ENCODE peak calls at places on chromosomes 3 and 15, in nine cellular contexts. A is HepG2, R is SK-N-SH, M is stomach, V is sigmoid colon, L is tibial nerve, Q is ovary, S is A549, J is H1. C is an unnamed sample. For H3K4me1, the result is how much of the 10 kb centered on the place peaks cover.

GRCh38 chr3:57960174-57960505 is 48.1 kb upstream of the FLNB start:
- DNase-seq in J (no peak), V (no peak), R (no peak), L (no peak), S (no peak), Q (no peak), A (peak), M (no peak), C (no peak)

GRCh38 chr3:60086811-60087210 is 1037.0 kb upstream of the CFAP20DC start:
- DNase-seq in V (no peak), R (no peak), L (no peak), Q (no peak), M (no peak), S (no peak), J (no peak), A (peak), C (no peak)

GRCh38 chr15:40264321-40265153 is 18.3 kb downstream of the ANKRD63 start:
- DNase-seq in V (no peak), S (no peak), M (no peak), Q (no peak), A (no peak), J (no peak), L (no peak), R (no peak), C (no peak)

GRCh38 chr15:98358971-98359370 is 289.4 kb upstream of the IGF1R start:
- DNase-seq in R (no peak), L (no peak), M (no peak), Q (no peak), S (no peak), J (no peak), V (no peak), A (no peak), C (no peak)

GRCh38 chr15:84855765-84856164 is 28.7 kb upstream of the SLC28A1 start:
- DNase-seq in A (no peak), M (no peak), V (no peak), Q (no peak), R (no peak), J (no peak), S (no peak), L (no peak), C (no peak)

GRCh38 chr3:111943533-111943932 is 35.3 kb upstream of the ABHD10 start:
- DNase-seq in Q (no peak), J (no peak), V (no peak), S (no peak), L (no peak), A (no peak), R (no peak), M (no peak), C (no peak)

GRCh38 chr15:66638377-66638776 is 63.7 kb upstream of the SMAD6 start:
- DNase-seq in S (no peak), M (no peak), V (no peak), R (no peak), J (no peak), L (no peak), Q (no peak), A (no peak), C (no peak)

GRCh38 chr3:145952541-145952940 is 208.4 kb downstream of the PLOD2 start:
- DNase-seq in R (no peak), A (no peak), M (no peak), J (no peak), S (no peak), Q (no peak), V (no peak), L (no peak), C (no peak)

GRCh38 chr3:31157893-31158620 is 263.6 kb upstream of the GADL1 start:
- DNase-seq in M (no peak), R (no peak), A (no peak), Q (no peak), V (no peak), L (no peak), S (no peak), J (no peak), C (no peak)

GRCh38 chr3:58566398-58567250 is 10.6 kb downstream of the FAM107A start:
- DNase-seq in L (no peak), A (no peak), M (no peak), R (no peak), S (no peak), Q (no peak), V (no peak), J (no peak), C (no peak)

GRCh38 chr3:119783255-119783654 is 1.4 kb downstream of the NR1I2 start:
- DNase-seq in S (no peak), L (no peak), R (no peak), A (no peak), Q (no peak), J (no peak), V (no peak), M (no peak), C (no peak)

GRCh38 chr3:99577160-99577559 is 61.2 kb upstream of the COL8A1 start:
- DNase-seq in R (no peak), A (no peak), L (no peak), V (no peak), J (no peak), S (no peak), Q (no peak), M (no peak), C (no peak)

GRCh38 chr15:90851114-90851513 is 17.3 kb upstream of the FURIN start:
- DNase-seq in S (no peak), L (no peak), V (no peak), Q (no peak), A (no peak), M (no peak), J (no peak), R (no peak), C (no peak)

GRCh38 chr3:37024092-37024491 is 30.8 kb downstream of the MLH1 start:
- DNase-seq in A (no peak), V (no peak), S (no peak), J (no peak), R (peak), L (no peak), M (no peak), Q (no peak), C (no peak)

GRCh38 chr3:196341142-196341541 is 3.0 kb upstream of the TM4SF19 start:
- DNase-seq in Q (no peak), V (no peak), J (no peak), A (no peak), M (no peak), L (no peak), S (no peak), R (no peak), C (no peak)

GRCh38 chr3:48451270-48451669 is 4.7 kb downstream of the ATRIP start:
- DNase-seq in L (no peak), A (peak), Q (no peak), M (no peak), J (no peak), R (no peak), S (no peak), V (no peak), C (no peak)

GRCh38 chr3:97680210-97680609 is 84.3 kb upstream of the ARL6 start:
- DNase-seq in M (no peak), V (no peak), A (no peak), Q (no peak), L (no peak), S (no peak), J (no peak), R (no peak), C (no peak)

GRCh38 chr15:74316116-74316515 is 51.3 kb downstream of the CYP11A1 start:
- DNase-seq in V (no peak), M (no peak), Q (no peak), L (no peak), J (no peak), S (no peak), A (no peak), R (no peak), C (no peak)

GRCh38 chr3:52217409-52217805 is 8.0 kb downstream of the TLR9 start:
- DNase-seq in J (no peak), V (no peak), Q (peak), M (no peak), S (no peak), A (no peak), R (no peak), L (no peak), C (no peak)

GRCh38 chr15:95845862-95846515 is 484.5 kb upstream of the NR2F2 start:
- DNase-seq in Q (peak), V (no peak), R (no peak), M (no peak), S (no peak), J (no peak), L (peak), A (no peak), C (no peak)

GRCh38 chr15:41024141-41024540 is 70.9 kb downstream of the CHAC1 start:
- DNase-seq in A (no peak), M (no peak), Q (no peak), R (no peak), J (no peak), V (no peak), S (no peak), L (no peak), C (no peak)

GRCh38 chr15:74200394-74200793 is 2.2 kb downstream of the STRA6 start:
- DNase-seq in V (peak), Q (peak), S (peak), J (no peak), M (no peak), L (peak), A (no peak), R (peak), C (peak)

GRCh38 chr3:150083653-150084037 is 113.0 kb upstream of the PFN2 start:
- DNase-seq in M (no peak), Q (no peak), L (no peak), A (no peak), S (no peak), J (no peak), V (peak), R (peak), C (peak)

GRCh38 chr15:63986185-63986680 is 60.1 kb downstream of the DAPK2 start:
- DNase-seq in S (no peak), R (no peak), J (no peak), L (no peak), Q (no peak), M (no peak), A (no peak), V (no peak), C (no peak)

GRCh38 chr3:58722526-58722925 is 56.0 kb upstream of the FAM3D start:
- DNase-seq in J (no peak), R (peak), V (no peak), A (no peak), Q (no peak), M (no peak), L (no peak), S (no peak), C (no peak)

GRCh38 chr3:16409032-16409431 is 104.5 kb downstream of the RFTN1 start:
- DNase-seq in V (no peak), J (no peak), M (no peak), R (no peak), Q (no peak), S (no peak), L (no peak), A (no peak), C (no peak)

GRCh38 chr3:190217081-190217480 is 96.4 kb upstream of the P3H2 start:
- DNase-seq in M (no peak), J (no peak), A (no peak), S (no peak), Q (no peak), L (no peak), R (no peak), V (no peak), C (no peak)

GRCh38 chr3:154852515-154852914 is 227.6 kb upstream of the MME start:
- DNase-seq in L (no peak), J (no peak), S (no peak), M (no peak), Q (no peak), A (no peak), V (no peak), R (no peak), C (no peak)

GRCh38 chr3:141047168-141047567 is 4.0 kb upstream of the SPSB4 start:
- DNase-seq in V (no peak), M (no peak), R (no peak), A (no peak), S (no peak), L (no peak), Q (no peak), J (no peak), C (no peak)

GRCh38 chr3:122927726-122928125 is 99.8 kb downstream of the SEMA5B start:
- DNase-seq in A (no peak), R (no peak), L (no peak), S (no peak), M (no peak), Q (no peak), V (peak), J (no peak), C (no peak)

GRCh38 chr15:39282663-39283208 is 298.1 kb upstream of the THBS1 start:
- DNase-seq in Q (no peak), S (no peak), J (no peak), L (no peak), R (no peak), A (no peak), V (no peak), M (no peak), C (no peak)

GRCh38 chr3:15294914-15295313 is 37.5 kb downstream of the SH3BP5 start:
- DNase-seq in V (peak), J (no peak), R (no peak), A (no peak), M (no peak), Q (no peak), S (no peak), L (peak), C (no peak)

GRCh38 chr15:78506971-78507830 is at the start of gene HYKK:
- DNase-seq in S (peak), L (peak), Q (peak), R (peak), V (peak), A (peak), J (peak), M (peak), C (peak)

GRCh38 chr15:33064878-33065277 is 129.6 kb downstream of the FMN1 start:
- DNase-seq in S (no peak), M (no peak), R (no peak), V (no peak), Q (no peak), J (no peak), L (no peak), A (no peak), C (no peak)

GRCh38 chr3:160601288-160601687 is 35.9 kb upstream of the KPNA4 start:
- DNase-seq in Q (no peak), R (no peak), S (no peak), L (no peak), A (no peak), V (no peak), J (no peak), M (no peak), C (no peak)

GRCh38 chr15:85289677-85290365 is 90.6 kb upstream of the AKAP13 start:
- DNase-seq in M (peak), A (peak), Q (no peak), V (no peak), S (peak), R (peak), J (no peak), L (peak), C (peak)

GRCh38 chr3:111392911-111393351 is 149.1 kb upstream of the CD96 start:
- DNase-seq in M (no peak), V (no peak), L (no peak), S (no peak), R (no peak), Q (no peak), J (no peak), A (no peak), C (no peak)

GRCh38 chr3:23840521-23840920 is 34.8 kb downstream of the UBE2E1 start:
- DNase-seq in J (no peak), L (no peak), S (no peak), R (no peak), A (peak), Q (no peak), V (no peak), M (no peak), C (no peak)

GRCh38 chr15:80418892-80419537 is 14.8 kb downstream of the ARNT2 start:
- DNase-seq in J (no peak), M (no peak), Q (no peak), S (peak), A (peak), R (peak), V (no peak), L (peak), C (no peak)

GRCh38 chr3:124831631-124832184 is 55.5 kb downstream of the ITGB5 start:
- DNase-seq in A (no peak), Q (no peak), J (no peak), R (no peak), S (no peak), M (no peak), L (no peak), V (no peak), C (no peak)
- H3K4me1 ChIP-seq in A (half or more), Q (under half), J (under half), R (half or more), S (half or more), M (half or more), L (half or more), V (half or more), C (half or more)

GRCh38 chr3:12929801-12930200 is 88.4 kb upstream of the RPL32 start:
- DNase-seq in R (no peak), V (no peak), Q (no peak), J (no peak), S (no peak), L (no peak), M (no peak), A (no peak), C (no peak)
- TF ChIP-seq EP300 in R (no peak), V (no peak), Q (no peak), J (no peak), S (no peak), L (no peak), M (no peak), A (no peak), C (no peak)

GRCh38 chr3:129555616-129556357 is 12.8 kb downstream of the H1-8 start:
- DNase-seq in S (no peak), V (no peak), L (no peak), A (no peak), Q (no peak), M (no peak), J (no peak), R (no peak), C (no peak)
- H3K4me1 ChIP-seq in S (under half), V (half or more), L (half or more), A (half or more), Q (under half), M (half or more), J (under half), R (under half), C (under half)

GRCh38 chr3:42078686-42079085 is 12.5 kb upstream of the TRAK1 start:
- DNase-seq in A (no peak), Q (no peak), V (no peak), J (no peak), R (no peak), L (no peak), M (no peak), S (no peak), C (peak)

GRCh38 chr3:42079701-42080323 is 11.3 kb upstream of the TRAK1 start:
- DNase-seq in V (no peak), L (no peak), R (no peak), M (no peak), S (no peak), J (no peak), Q (no peak), A (peak), C (peak)

GRCh38 chr3:42081814-42082473 is 9.2 kb upstream of the TRAK1 start:
- DNase-seq in V (no peak), A (no peak), Q (no peak), M (no peak), R (no peak), L (no peak), J (no peak), S (no peak), C (peak)

GRCh38 chr3:42077785-42078184 is 13.4 kb upstream of the TRAK1 start:
- DNase-seq in L (no peak), R (no peak), M (no peak), S (no peak), Q (no peak), J (no peak), V (no peak), A (no peak), C (peak)

GRCh38 chr3:42080452-42080872 is 10.7 kb upstream of the TRAK1 start:
- DNase-seq in M (peak), V (peak), Q (no peak), A (peak), L (no peak), J (no peak), R (no peak), S (peak), C (peak)
- TF ChIP-seq EP300 in M (peak), V (peak), Q (no peak), A (no peak), L (no peak), J (no peak), R (no peak), S (no peak), C (peak)

GRCh38 chr3:45555154-45555591 is 39.4 kb upstream of the LIMD1 start:
- DNase-seq in A (no peak), M (no peak), J (no peak), S (no peak), Q (no peak), V (peak), L (no peak), R (no peak), C (no peak)
- H3K4me1 ChIP-seq in A (under half), M (under half), J (under half), S (under half), Q (under half), V (under half), L (half or more), R (under half), C (under half)

DNA sequence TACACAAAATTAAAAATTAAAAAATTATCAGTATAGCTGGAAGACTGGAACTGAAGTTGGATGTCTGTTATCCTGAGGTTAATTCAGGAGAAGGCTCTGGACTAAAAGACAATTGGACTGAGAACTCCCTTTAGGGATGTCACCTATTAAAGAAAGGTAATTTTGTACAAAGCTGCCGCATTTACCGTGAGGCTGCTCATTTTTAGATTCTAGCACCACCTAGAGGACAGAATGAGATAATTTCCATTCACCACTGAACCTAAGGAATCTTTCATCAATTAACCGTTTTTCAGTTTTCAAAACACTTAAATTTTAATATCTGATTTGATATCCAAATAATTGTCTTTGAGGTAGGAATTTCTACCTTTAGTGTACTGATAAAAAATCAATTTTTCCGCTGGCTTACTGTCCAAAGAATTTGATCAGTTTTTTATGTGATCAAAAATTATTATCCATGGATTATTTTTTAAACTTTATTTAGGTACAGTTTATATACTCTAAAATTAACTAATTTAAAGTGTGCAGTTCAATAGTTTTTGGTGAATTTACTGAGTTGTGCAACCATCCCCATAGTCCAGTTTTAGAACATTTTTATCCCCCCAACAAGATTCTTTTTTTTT is 106.7 kb upstream of the TNIK start:
- DNase-seq in Q (no peak), A (peak), R (peak), L (no peak), V (no peak), S (peak), J (no peak), M (no peak), C (no peak)
- TF ChIP-seq EP300 in Q (no peak), A (no peak), R (no peak), L (no peak), V (no peak), S (no peak), J (no peak), M (no peak), C (no peak)

GRCh38 chr3:45056608-45057301 is 30.7 kb downstream of the CLEC3B start:
- DNase-seq in A (no peak), Q (no peak), J (no peak), V (no peak), S (no peak), M (no peak), L (no peak), R (no peak), C (no peak)

GRCh38 chr3:45054196-45054857 is 28.2 kb downstream of the CLEC3B start:
- DNase-seq in R (no peak), Q (no peak), S (no peak), V (no peak), A (no peak), J (no peak), L (peak), M (no peak), C (no peak)

GRCh38 chr3:45055032-45055410 is 28.9 kb downstream of the CLEC3B start:
- DNase-seq in L (no peak), S (no peak), A (no peak), R (no peak), V (no peak), M (no peak), Q (no peak), J (no peak), C (no peak)

GRCh38 chr3:45057557-45057956 is 31.5 kb downstream of the CLEC3B start:
- DNase-seq in Q (no peak), V (no peak), L (no peak), A (no peak), R (no peak), S (no peak), J (no peak), M (no peak), C (no peak)

DNA sequence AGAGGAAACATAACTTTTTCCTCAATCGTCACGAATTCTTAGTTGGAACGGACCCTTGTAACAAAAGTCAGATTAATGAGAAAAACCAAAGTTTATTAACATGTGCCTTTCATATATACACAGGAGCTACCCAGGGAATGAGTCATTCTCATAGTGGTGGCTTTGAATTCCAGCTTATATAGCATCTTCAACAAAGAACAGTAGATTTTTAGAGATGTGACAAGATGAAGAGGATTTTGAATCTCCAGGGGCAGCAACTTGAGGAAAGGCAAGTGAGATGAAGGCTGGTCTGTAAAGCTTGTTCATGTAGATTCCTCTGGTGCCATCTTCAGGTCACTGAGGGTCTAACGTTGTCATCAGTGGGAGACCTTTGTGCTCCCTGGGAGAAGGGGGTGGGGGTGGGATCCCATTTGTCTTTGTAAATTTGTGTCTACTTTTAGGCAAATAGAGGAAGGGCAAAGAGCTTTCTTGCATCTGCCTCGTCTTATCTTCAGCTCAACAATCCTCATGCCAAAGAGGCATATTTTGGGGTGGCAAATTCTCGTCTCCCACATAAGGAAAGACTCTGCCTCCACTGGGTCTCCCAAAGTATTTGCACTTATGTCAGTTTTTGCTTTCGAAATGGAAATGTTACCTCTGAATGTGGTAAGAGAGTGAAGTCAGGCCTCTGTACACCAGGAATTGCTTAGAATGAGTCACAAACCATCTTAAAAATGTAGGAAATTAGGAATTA is 29.5 kb downstream of the CLEC3B start:
- DNase-seq in Q (no peak), L (peak), M (no peak), J (no peak), A (peak), R (peak), S (peak), V (no peak), C (no peak)
- H3K4me1 ChIP-seq in Q (under half), L (half or more), M (under half), J (under half), A (under half), R (under half), S (under half), V (under half), C (under half)

C was measured in transverse colon.